ENCODE peak calls at places on chromosomes 6 and 20, in nine cellular contexts. T, J, N, Y, P, D, M, F and R are unnamed samples.
A peak's percentile ranks its signal among the peaks of the same experiment; 100 is the strongest.

GRCh38 chr6:11210386-11211138 is 21.9 kb downstream of the NEDD9 start:
- DNase-seq in P (no peak), J (no peak), M (no peak), D (no peak), Y (no peak), N (no peak), T (no peak), F (no peak), R (no peak)

GRCh38 chr6:14382381-14383236 is 265.0 kb downstream of the CD83 start:
- DNase-seq in Y (no peak), P (no peak), D (no peak), J (no peak), N (no peak), T (no peak), M (no peak), F (no peak), R (no peak)

GRCh38 chr6:168043193-168043847 is 35.7 kb downstream of the FRMD1 start:
- DNase-seq in D (no peak), M (no peak), P (no peak), T (no peak), J (no peak), Y (no peak), N (no peak), F (no peak), R (no peak)

GRCh38 chr20:10553326-10553984 is 118.3 kb downstream of the SLX4IP start:
- DNase-seq in F (peak; percentile 69), T (peak; percentile 49), J (peak; percentile 76), M (peak; percentile 63), D (peak; percentile 64), N (peak; percentile 61), P (peak; percentile 37), Y (peak; percentile 36), R (peak; percentile 75)

GRCh38 chr20:7003598-7003997 is 236.1 kb downstream of the BMP2 start:
- DNase-seq in J (no peak), P (no peak), M (no peak), N (no peak), F (no peak), T (no peak), Y (no peak), D (no peak), R (no peak)

GRCh38 chr20:43752561-43753301 is 25.9 kb upstream of the GTSF1L start:
- DNase-seq in M (no peak), T (no peak), J (no peak), F (peak; percentile 96), N (peak; percentile 88), Y (peak; percentile 55), D (no peak), P (peak; percentile 66), R (no peak)

GRCh38 chr6:121838842-121839241 is 403.4 kb downstream of the GJA1 start:
- DNase-seq in F (peak; percentile 50), M (no peak), N (peak; percentile 90), Y (no peak), T (no peak), P (no peak), D (no peak), J (no peak), R (no peak)

GRCh38 chr6:152605901-152606390 is 31.2 kb downstream of the SYNE1 start:
- DNase-seq in F (no peak), D (no peak), J (no peak), P (no peak), N (no peak), M (no peak), T (no peak), Y (no peak), R (no peak)

GRCh38 chr20:62961310-62961783 is 8.8 kb downstream of the SLC17A9 start:
- DNase-seq in J (peak; percentile 73), T (peak; percentile 72), M (no peak), Y (no peak), D (no peak), P (no peak), N (no peak), F (no peak), R (no peak)

GRCh38 chr6:45916692-45917091 is 99.0 kb downstream of the CLIC5 start:
- DNase-seq in T (no peak), P (no peak), J (no peak), F (no peak), D (no peak), N (no peak), M (no peak), Y (no peak), R (no peak)

GRCh38 chr20:44747166-44748004 is 1.7 kb downstream of the KCNK15 start:
- DNase-seq in N (peak; percentile 86), J (peak; percentile 91), M (peak; percentile 75), D (peak; percentile 82), P (no peak), F (peak; percentile 75), Y (peak; percentile 86), T (peak; percentile 86), R (peak; percentile 85)